ENCODE peak calls at places on chromosomes 11 and 22, in four cellular contexts. B is body of pancreas, V is A549, P is activated B cell treated with CpG ODN at 0.5 μM for 24 hours. T is an unnamed sample.

GRCh38 chr22:46196268-46196667 is 45.9 kb downstream of the PPARA start:
- DNase-seq in B (no peak), V (no peak), P (no peak), T (no peak)

GRCh38 chr11:10898763-10899541 is 41.1 kb upstream of the ZBED5 start:
- DNase-seq in B (no peak), V (no peak), P (no peak), T (no peak)

GRCh38 chr11:46543564-46543963 is 50.3 kb downstream of the AMBRA1 start:
- DNase-seq in B (no peak), V (no peak), P (no peak), T (no peak)

GRCh38 chr11:43942651-43943356 is 367 bp downstream of the C11orf96 start:
- DNase-seq in B (peak), V (peak), P (no peak), T (peak)

GRCh38 chr11:36463781-36464180 is 46.3 kb downstream of the TRAF6 start:
- DNase-seq in B (no peak), V (no peak), P (no peak), T (no peak)

GRCh38 chr11:61079416-61080150 is 22.7 kb upstream of the CD5 start:
- DNase-seq in B (no peak), V (no peak), P (no peak), T (no peak)

GRCh38 chr11:68002575-68002942 is 1.3 kb downstream of the UNC93B1 start:
- DNase-seq in B (no peak), V (no peak), P (no peak), T (no peak)

GRCh38 chr11:61922539-61922938 is 5.2 kb upstream of the RAB3IL1 start:
- DNase-seq in B (peak), V (no peak), P (peak), T (peak)

GRCh38 chr11:720017-720641 is 14.1 kb downstream of the EPS8L2 start:
- DNase-seq in B (no peak), V (no peak), P (no peak), T (no peak)

GRCh38 chr11:19441752-19442553 is 201.2 kb upstream of the E2F8 start:
- DNase-seq in B (peak), V (peak), P (no peak), T (no peak)

GRCh38 chr11:6813651-6814050 is 14.2 kb upstream of the OR6A2 start:
- DNase-seq in B (no peak), V (no peak), P (no peak), T (no peak)

GRCh38 chr11:130209128-130209932 is 49.7 kb downstream of the ST14 start:
- DNase-seq in B (no peak), V (no peak), P (no peak), T (no peak)

GRCh38 chr11:12099132-12099873 is 11.1 kb upstream of the MICAL2 start:
- DNase-seq in B (no peak), V (no peak), P (no peak), T (no peak)

GRCh38 chr11:22624742-22625447 is 728 bp downstream of the FANCF start:
- DNase-seq in B (peak), V (peak), P (no peak), T (peak)
- TF ChIP-seq CTCF in B (peak), V (peak), P (no peak), T (peak)

DNA sequence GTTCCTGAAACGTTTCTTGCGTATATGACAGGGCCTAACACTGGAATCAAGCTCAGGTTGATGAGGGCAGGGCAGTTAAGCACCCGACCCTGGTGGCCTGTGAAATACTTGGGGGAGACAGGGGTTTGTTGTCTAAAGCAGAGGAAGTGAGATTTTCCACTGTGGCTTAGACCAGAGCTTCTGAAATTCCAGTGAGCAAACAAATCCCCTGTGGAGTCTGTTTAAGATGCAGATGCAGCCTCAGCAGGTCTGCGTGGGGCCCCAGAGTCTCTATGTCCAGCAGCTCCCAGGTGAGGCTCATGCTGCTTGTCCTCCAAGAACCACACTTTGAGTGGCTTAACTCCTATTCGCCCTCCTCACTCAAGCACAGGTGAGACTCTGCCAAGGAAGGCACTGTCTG is 39.1 kb upstream of the PRAME start:
- DNase-seq in B (no peak), V (no peak), P (no peak), T (no peak)
- TF ChIP-seq CTCF in B (no peak), V (no peak), P (no peak), T (no peak)

DNA sequence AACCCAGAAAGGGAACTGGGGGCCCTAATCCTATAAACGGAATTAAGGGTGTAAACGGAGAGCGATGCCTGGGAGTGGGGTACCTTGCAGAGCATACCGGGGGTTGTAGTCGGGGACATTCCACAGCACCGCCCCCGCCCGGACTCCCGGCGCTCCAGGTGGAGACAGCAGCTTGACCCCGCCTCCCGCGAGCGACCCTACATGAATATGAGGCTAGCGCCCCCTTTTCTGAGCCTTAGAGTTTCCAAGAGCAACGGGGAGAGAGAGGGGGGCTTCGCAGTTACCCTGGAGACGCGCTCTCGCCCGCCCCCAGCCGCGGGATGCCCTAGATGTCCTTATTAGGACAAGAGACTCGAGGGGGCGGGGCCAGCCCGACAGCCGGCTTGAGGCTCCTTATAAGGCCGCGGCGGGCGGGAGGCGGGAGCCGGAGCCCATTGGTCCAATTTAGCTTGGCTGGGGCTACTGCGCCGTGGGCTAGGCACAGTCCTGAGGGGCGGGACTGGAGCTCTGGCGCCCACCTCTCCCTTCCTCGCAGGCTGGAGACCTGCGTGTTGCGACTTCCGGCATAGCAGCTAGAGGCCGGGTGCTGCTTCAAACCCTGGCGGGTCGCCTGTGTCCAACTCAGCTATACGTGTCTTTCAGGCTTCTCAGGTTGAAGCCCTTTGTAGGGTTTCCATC is 960 bp upstream of the MUS81 start:
- DNase-seq in B (peak), V (peak), P (peak), T (peak)
- TF ChIP-seq CTCF in B (peak), V (no peak), P (no peak), T (peak)

DNA sequence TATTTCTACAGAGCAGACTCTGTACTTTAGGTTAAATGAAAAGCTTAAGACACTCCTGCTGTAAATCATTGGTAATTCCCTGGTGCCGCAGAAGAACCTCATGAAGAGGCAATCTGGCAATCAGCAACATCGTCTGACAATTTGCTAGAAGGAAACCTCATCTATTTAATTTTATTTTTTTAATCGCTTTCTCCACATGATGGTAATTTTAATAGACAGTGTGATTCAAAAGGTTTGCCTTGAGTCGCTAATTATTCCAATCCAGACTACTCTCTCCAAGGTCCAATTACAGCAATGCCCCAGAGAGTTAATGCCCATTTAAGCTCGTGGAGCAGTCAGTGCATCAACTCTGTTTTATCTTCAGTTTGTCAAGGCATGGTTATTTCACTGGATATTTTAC is 1432.2 kb downstream of the FAM181B start:
- DNase-seq in B (no peak), V (no peak), P (no peak), T (no peak)
- TF ChIP-seq CTCF in B (no peak), V (no peak), P (no peak), T (no peak)

DNA sequence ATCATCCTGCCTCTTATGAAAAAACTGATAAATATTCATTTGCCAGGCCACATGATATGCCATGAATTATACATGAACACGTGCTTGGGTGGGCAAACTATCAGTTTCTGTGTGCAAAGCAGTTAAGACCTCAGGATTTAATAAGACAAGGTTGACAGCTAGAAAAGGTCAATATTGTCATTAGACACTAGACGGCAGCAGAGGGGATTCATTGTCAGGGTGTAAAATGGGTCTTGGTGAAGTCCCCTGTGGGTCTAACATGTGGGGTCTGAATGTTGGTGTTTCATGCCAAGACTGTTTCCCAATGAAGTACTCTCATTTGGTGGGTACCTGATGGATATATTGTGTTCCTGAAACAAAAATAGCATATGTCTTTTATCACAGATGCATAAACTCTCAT is 111.9 kb downstream of the MYO18B start:
- DNase-seq in B (no peak), V (peak), P (no peak), T (no peak)
- TF ChIP-seq CTCF in B (no peak), V (no peak), P (no peak), T (peak)

GRCh38 chr11:17779861-17780594 is 45.4 kb downstream of the KCNC1 start:
- DNase-seq in B (no peak), V (no peak), P (no peak), T (no peak)
- TF ChIP-seq CTCF in B (no peak), V (no peak), P (no peak), T (no peak)

GRCh38 chr22:38124236-38124974 is 13.9 kb upstream of the BAIAP2L2 start:
- DNase-seq in B (no peak), V (no peak), P (no peak), T (no peak)
- TF ChIP-seq CTCF in B (no peak), V (no peak), P (no peak), T (peak)

DNA sequence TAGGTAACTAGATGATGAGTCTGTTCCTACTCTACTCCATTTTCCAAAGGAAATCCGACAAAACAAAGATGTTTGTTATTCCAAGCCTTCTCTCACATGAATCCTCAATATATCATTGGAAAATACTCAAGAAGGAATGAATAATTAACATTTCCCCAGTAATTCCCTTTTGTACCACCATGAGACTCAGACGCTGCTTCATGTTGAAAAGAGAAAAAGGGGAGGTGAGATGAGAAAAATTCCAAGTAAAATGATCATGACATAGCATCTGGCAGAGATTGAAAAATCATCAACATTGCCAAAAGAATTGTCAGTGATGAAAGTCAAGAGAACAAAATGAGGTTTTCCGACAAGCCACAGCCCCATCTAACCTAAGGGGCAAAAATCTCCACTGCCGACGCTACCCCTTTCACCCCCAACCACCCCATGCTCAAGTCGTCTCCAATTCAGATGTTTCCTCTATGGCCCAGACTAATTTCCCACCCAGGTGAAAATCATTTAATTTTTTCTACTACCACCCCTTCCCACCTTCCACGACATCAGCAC is 1.3 kb downstream of the RAB6A start:
- DNase-seq in B (no peak), V (peak), P (no peak), T (no peak)
- TF ChIP-seq CTCF in B (peak), V (peak), P (no peak), T (peak)

DNA sequence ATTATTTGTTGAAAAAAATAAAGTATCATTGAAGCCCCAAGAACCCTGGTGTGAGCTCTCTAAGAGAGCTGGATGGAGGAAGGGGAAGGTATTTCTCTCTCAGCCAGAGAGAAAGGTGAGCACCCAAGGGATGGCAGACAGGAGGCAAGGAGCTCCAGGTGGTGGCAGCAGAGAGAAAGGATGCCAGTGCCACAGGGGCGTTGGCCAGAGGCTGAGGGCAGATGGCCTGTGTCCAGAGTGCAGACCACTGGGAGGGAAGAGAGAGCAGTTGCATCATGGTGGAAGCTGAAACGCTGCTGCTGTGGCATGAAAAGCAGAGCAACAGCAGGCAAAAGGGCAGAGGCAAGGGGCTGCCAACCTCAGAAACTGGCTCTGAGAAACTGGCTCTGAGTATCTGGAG is 8.5 kb downstream of the SPON1 start:
- DNase-seq in B (no peak), V (peak), P (no peak), T (no peak)
- TF ChIP-seq CTCF in B (no peak), V (peak), P (no peak), T (peak)